ENCODE peak calls at places on chromosomes 1 and 21, in six cellular contexts. One of them, this sample, is unnamed.
A peak's percentile ranks its signal among the peaks of the same experiment; 100 is the strongest.

GRCh38 chr1:84712288-84712874 is 22.1 kb upstream of the SSX2IP start:
- DNase-seq in IMR-90: peak; percentile 94
- DNase-seq in neuronal stem cell: no peak
- DNase-seq in H9: no peak
- DNase-seq in H1: no peak
- DNase-seq in trophoblast cell: no peak
- DNase-seq in this sample: peak; percentile 26

GRCh38 chr1:158039380-158039779 is 45.9 kb downstream of the KIRREL1 start:
- DNase-seq in IMR-90: peak; percentile 40
- DNase-seq in neuronal stem cell: no peak
- DNase-seq in H9: no peak
- DNase-seq in H1: no peak
- DNase-seq in trophoblast cell: no peak
- DNase-seq in this sample: no peak

GRCh38 chr1:204121840-204122555 is 29.8 kb downstream of the ETNK2 start:
- DNase-seq in IMR-90: no peak
- DNase-seq in neuronal stem cell: no peak
- DNase-seq in H9: no peak
- DNase-seq in H1: no peak
- DNase-seq in trophoblast cell: no peak
- DNase-seq in this sample: no peak

GRCh38 chr1:117582341-117582902 is 23.4 kb upstream of the TENT5C start:
- DNase-seq in IMR-90: no peak
- DNase-seq in neuronal stem cell: no peak
- DNase-seq in H9: no peak
- DNase-seq in H1: no peak
- DNase-seq in trophoblast cell: no peak
- DNase-seq in this sample: no peak

GRCh38 chr1:89363196-89363595 is 663 bp upstream of the GBP6 start:
- DNase-seq in IMR-90: peak; percentile 1
- DNase-seq in neuronal stem cell: no peak
- DNase-seq in H9: no peak
- DNase-seq in H1: no peak
- DNase-seq in trophoblast cell: peak; percentile 70
- DNase-seq in this sample: peak; percentile 16

GRCh38 chr1:21234779-21235178 is 55.5 kb downstream of the ECE1 start:
- DNase-seq in IMR-90: peak; percentile 83
- DNase-seq in neuronal stem cell: no peak
- DNase-seq in H9: no peak
- DNase-seq in H1: no peak
- DNase-seq in trophoblast cell: no peak
- DNase-seq in this sample: peak; percentile 55

GRCh38 chr1:168112673-168113305 is 23.9 kb downstream of the GPR161 start:
- DNase-seq in IMR-90: peak; percentile 81
- DNase-seq in neuronal stem cell: no peak
- DNase-seq in H9: no peak
- DNase-seq in H1: no peak
- DNase-seq in trophoblast cell: peak; percentile 3
- DNase-seq in this sample: peak; percentile 69

GRCh38 chr1:209839875-209840491 is 12.2 kb downstream of the UTP25 start:
- DNase-seq in IMR-90: peak; percentile 98
- DNase-seq in neuronal stem cell: no peak
- DNase-seq in H9: no peak
- DNase-seq in H1: no peak
- DNase-seq in trophoblast cell: peak; percentile 76
- DNase-seq in this sample: peak; percentile 96

GRCh38 chr1:41023279-41023990 is 1.9 kb upstream of the SLFNL1 start:
- DNase-seq in IMR-90: no peak
- DNase-seq in neuronal stem cell: no peak
- DNase-seq in H9: no peak
- DNase-seq in H1: no peak
- DNase-seq in trophoblast cell: no peak
- DNase-seq in this sample: peak; percentile 26

GRCh38 chr1:17874665-17875064 is 119.5 kb downstream of the ACTL8 start:
- DNase-seq in IMR-90: peak; percentile 90
- DNase-seq in neuronal stem cell: no peak
- DNase-seq in H9: no peak
- DNase-seq in H1: no peak
- DNase-seq in trophoblast cell: peak; percentile 26
- DNase-seq in this sample: peak; percentile 89

GRCh38 chr1:150922519-150922975 is 3.6 kb upstream of the SETDB1 start:
- DNase-seq in IMR-90: peak; percentile 93
- DNase-seq in neuronal stem cell: peak; percentile 32
- DNase-seq in H9: peak; percentile 74
- DNase-seq in H1: peak; percentile 15
- DNase-seq in trophoblast cell: peak; percentile 94
- DNase-seq in this sample: peak; percentile 88

GRCh38 chr21:33196956-33197374 is 32.8 kb upstream of the IFNAR2 start:
- DNase-seq in IMR-90: peak; percentile 62
- DNase-seq in neuronal stem cell: peak; percentile 78
- DNase-seq in H9: peak; percentile 81
- DNase-seq in H1: peak; percentile 47
- DNase-seq in trophoblast cell: peak; percentile 89
- DNase-seq in this sample: peak; percentile 73

GRCh38 chr1:89261926-89262540 is 10.6 kb downstream of the GBP5 start:
- DNase-seq in IMR-90: no peak
- DNase-seq in neuronal stem cell: no peak
- DNase-seq in H9: no peak
- DNase-seq in H1: no peak
- DNase-seq in trophoblast cell: no peak
- DNase-seq in this sample: peak; percentile 33

GRCh38 chr1:213070399-213070798 is 19.4 kb downstream of the RPS6KC1 start:
- DNase-seq in IMR-90: peak; percentile 86
- DNase-seq in neuronal stem cell: no peak
- DNase-seq in H9: no peak
- DNase-seq in H1: no peak
- DNase-seq in trophoblast cell: no peak
- DNase-seq in this sample: peak; percentile 85

GRCh38 chr1:19163261-19163660 is 46.8 kb downstream of the UBR4 start:
- DNase-seq in IMR-90: peak; percentile 93
- DNase-seq in neuronal stem cell: no peak
- DNase-seq in H9: no peak
- DNase-seq in H1: no peak
- DNase-seq in trophoblast cell: no peak
- DNase-seq in this sample: peak; percentile 32

GRCh38 chr1:209870151-209870831 is 42.5 kb downstream of the UTP25 start:
- DNase-seq in IMR-90: peak; percentile 13
- DNase-seq in neuronal stem cell: no peak
- DNase-seq in H9: no peak
- DNase-seq in H1: no peak
- DNase-seq in trophoblast cell: no peak
- DNase-seq in this sample: no peak

GRCh38 chr1:33367488-33368405 is 46.8 kb upstream of the A3GALT2 start:
- DNase-seq in IMR-90: peak; percentile 75
- DNase-seq in neuronal stem cell: peak; percentile 84
- DNase-seq in H9: peak; percentile 87
- DNase-seq in H1: peak; percentile 58
- DNase-seq in trophoblast cell: peak; percentile 91
- DNase-seq in this sample: peak; percentile 82

GRCh38 chr1:168609133-168609715 is 32.8 kb downstream of the XCL1 start:
- DNase-seq in IMR-90: peak; percentile 5
- DNase-seq in neuronal stem cell: no peak
- DNase-seq in H9: peak; percentile 60
- DNase-seq in H1: no peak
- DNase-seq in trophoblast cell: peak; percentile 70
- DNase-seq in this sample: peak; percentile 63

GRCh38 chr1:117629625-117630422 is 24.0 kb downstream of the TENT5C start:
- DNase-seq in IMR-90: no peak
- DNase-seq in neuronal stem cell: no peak
- DNase-seq in H9: no peak
- DNase-seq in H1: no peak
- DNase-seq in trophoblast cell: peak; percentile 20
- DNase-seq in this sample: no peak

GRCh38 chr1:10210841-10211804 is 753 bp downstream of the KIF1B start:
- DNase-seq in IMR-90: peak; percentile 91
- DNase-seq in neuronal stem cell: peak; percentile 60
- DNase-seq in H9: peak; percentile 62
- DNase-seq in H1: no peak
- DNase-seq in trophoblast cell: peak; percentile 83
- DNase-seq in this sample: peak; percentile 92

GRCh38 chr1:183734600-183735036 is 70.3 kb upstream of the RGL1 start:
- DNase-seq in IMR-90: peak; percentile 48
- DNase-seq in neuronal stem cell: peak; percentile 18
- DNase-seq in H9: no peak
- DNase-seq in H1: no peak
- DNase-seq in trophoblast cell: peak; percentile 12
- DNase-seq in this sample: peak; percentile 84

GRCh38 chr1:31643976-31644559 is 608 bp downstream of the PEF1 start:
- DNase-seq in IMR-90: no peak
- DNase-seq in neuronal stem cell: no peak
- DNase-seq in H9: no peak
- DNase-seq in H1: no peak
- DNase-seq in trophoblast cell: peak; percentile 19
- DNase-seq in this sample: no peak
- H3K4me1 ChIP-seq in IMR-90: peaks cover 13% of the 10 kb centered on the region
- H3K4me1 ChIP-seq in neuronal stem cell: peaks cover 11% of the 10 kb centered on the region
- H3K4me1 ChIP-seq in H9: peaks cover 4% of the 10 kb centered on the region
- H3K4me1 ChIP-seq in H1: peaks cover 5% of the 10 kb centered on the region
- H3K4me1 ChIP-seq in trophoblast cell: peaks cover 40% of the 10 kb centered on the region
- H3K4me1 ChIP-seq in this sample: peaks cover 14% of the 10 kb centered on the region

DNA sequence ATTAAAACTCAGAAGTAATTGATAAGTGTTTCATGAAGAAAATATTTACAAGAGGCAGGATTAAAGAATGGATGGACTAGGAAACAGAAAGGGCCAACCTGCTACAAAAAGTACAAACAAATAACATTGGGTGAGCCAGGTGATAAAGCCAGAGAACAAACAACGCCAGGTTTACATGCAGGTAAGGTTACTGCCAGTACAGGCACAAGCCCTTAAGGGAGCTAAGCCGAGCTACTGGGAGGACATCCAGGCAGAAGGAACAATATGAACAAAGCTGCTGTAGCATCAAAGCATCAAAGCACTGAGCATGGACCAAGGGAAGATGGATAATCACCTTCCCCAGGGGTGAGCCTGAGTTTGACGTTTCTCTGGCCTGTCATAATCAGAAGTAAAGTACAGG is 380.7 kb downstream of the SEC16B start:
- DNase-seq in IMR-90: no peak
- DNase-seq in neuronal stem cell: no peak
- DNase-seq in H9: no peak
- DNase-seq in H1: no peak
- DNase-seq in trophoblast cell: no peak
- DNase-seq in this sample: no peak
- H4K91ac ChIP-seq in IMR-90: no peak overlapping the region
- H4K91ac ChIP-seq in neuronal stem cell: no peak overlapping the region
- H4K91ac ChIP-seq in H9: no peak overlapping the region
- H4K91ac ChIP-seq in H1: no peak overlapping the region
- H4K91ac ChIP-seq in trophoblast cell: no peak overlapping the region
- H4K91ac ChIP-seq in this sample: no peak overlapping the region

GRCh38 chr1:16374266-16374665 is 7.2 kb downstream of the SZRD1 start:
- DNase-seq in IMR-90: no peak
- DNase-seq in neuronal stem cell: no peak
- DNase-seq in H9: no peak
- DNase-seq in H1: no peak
- DNase-seq in trophoblast cell: no peak
- DNase-seq in this sample: peak; percentile 38

GRCh38 chr1:16367968-16368910 is 1.2 kb downstream of the SZRD1 start:
- DNase-seq in IMR-90: peak; percentile 60
- DNase-seq in neuronal stem cell: no peak
- DNase-seq in H9: no peak
- DNase-seq in H1: no peak
- DNase-seq in trophoblast cell: peak; percentile 40
- DNase-seq in this sample: peak; percentile 58

GRCh38 chr1:16369821-16370220 is 2.8 kb downstream of the SZRD1 start:
- DNase-seq in IMR-90: no peak
- DNase-seq in neuronal stem cell: no peak
- DNase-seq in H9: no peak
- DNase-seq in H1: no peak
- DNase-seq in trophoblast cell: no peak
- DNase-seq in this sample: no peak

GRCh38 chr1:16372535-16373340 is 5.7 kb downstream of the SZRD1 start:
- DNase-seq in IMR-90: peak; percentile 62
- DNase-seq in neuronal stem cell: no peak
- DNase-seq in H9: no peak
- DNase-seq in H1: no peak
- DNase-seq in trophoblast cell: no peak
- DNase-seq in this sample: no peak

DNA sequence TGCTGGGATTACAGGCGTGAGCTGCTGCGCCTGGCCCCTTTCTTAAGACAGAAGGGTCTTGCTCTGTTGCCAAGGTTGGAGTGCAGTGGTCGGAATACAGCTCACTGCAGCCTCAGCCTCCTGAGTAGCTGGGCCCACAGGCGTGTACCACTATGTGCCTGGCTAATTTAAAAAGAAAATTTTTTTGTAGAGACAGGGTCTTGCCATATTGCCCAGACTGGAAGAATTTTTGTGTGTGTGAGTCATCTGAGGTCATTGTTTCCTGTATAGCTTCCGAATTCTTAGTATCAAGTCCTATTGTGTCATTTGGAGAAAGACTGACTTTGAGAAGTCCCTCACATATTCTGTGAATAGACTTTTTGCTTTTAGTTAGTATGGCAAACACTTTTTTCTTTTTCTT is 4.7 kb downstream of the SZRD1 start:
- DNase-seq in IMR-90: peak; percentile 65
- DNase-seq in neuronal stem cell: no peak
- DNase-seq in H9: no peak
- DNase-seq in H1: no peak
- DNase-seq in trophoblast cell: peak; percentile 70
- DNase-seq in this sample: peak; percentile 79
- H3K4me1 ChIP-seq in IMR-90: peaks cover 25% of the 10 kb centered on the region
- H3K4me1 ChIP-seq in neuronal stem cell: peaks cover 10% of the 10 kb centered on the region
- H3K4me1 ChIP-seq in H9: no peaks in the 10 kb centered on the region
- H3K4me1 ChIP-seq in H1: peaks cover under 1% of the 10 kb centered on the region
- H3K4me1 ChIP-seq in trophoblast cell: peaks cover 8% of the 10 kb centered on the region
- H3K4me1 ChIP-seq in this sample: peaks cover 26% of the 10 kb centered on the region

GRCh38 chr1:31227891-31228290 is 11.8 kb downstream of the NKAIN1 start:
- DNase-seq in IMR-90: no peak
- DNase-seq in neuronal stem cell: peak; percentile 65
- DNase-seq in H9: no peak
- DNase-seq in H1: no peak
- DNase-seq in trophoblast cell: no peak
- DNase-seq in this sample: no peak
- H4K91ac ChIP-seq in IMR-90: no peak overlapping the region
- H4K91ac ChIP-seq in neuronal stem cell: no peak overlapping the region
- H4K91ac ChIP-seq in H9: no peak overlapping the region
- H4K91ac ChIP-seq in H1: no peak overlapping the region
- H4K91ac ChIP-seq in trophoblast cell: no peak overlapping the region
- H4K91ac ChIP-seq in this sample: no peak overlapping the region